ENCODE peak calls at places on chromosome 13, in four cellular contexts. One of them, this sample, is unnamed.

GRCh38 chr13:98997738-98998641 is 20.1 kb upstream of the DOCK9 start:
- DNase-seq in ascending aorta: no peak
- DNase-seq in MM.1S: no peak
- DNase-seq in tibial artery: no peak
- DNase-seq in this sample: no peak

GRCh38 chr13:45332831-45333219 is 8.2 kb downstream of the TPT1 start:
- DNase-seq in ascending aorta: no peak
- DNase-seq in MM.1S: no peak
- DNase-seq in tibial artery: no peak
- DNase-seq in this sample: no peak

GRCh38 chr13:76600086-76600485 is 286.1 kb downstream of the KCTD12 start:
- DNase-seq in ascending aorta: no peak
- DNase-seq in MM.1S: no peak
- DNase-seq in tibial artery: no peak
- DNase-seq in this sample: no peak

GRCh38 chr13:52665325-52665724 is 12.7 kb downstream of the SUGT1 start:
- DNase-seq in ascending aorta: no peak
- DNase-seq in MM.1S: peak; percentile 26
- DNase-seq in tibial artery: no peak
- DNase-seq in this sample: no peak

GRCh38 chr13:33787051-33787591 is 30.8 kb upstream of the RFC3 start:
- DNase-seq in ascending aorta: no peak
- DNase-seq in MM.1S: peak; percentile 18
- DNase-seq in tibial artery: no peak
- DNase-seq in this sample: no peak

GRCh38 chr13:26881154-26881553 is 120.6 kb upstream of the GPR12 start:
- DNase-seq in ascending aorta: no peak
- DNase-seq in MM.1S: no peak
- DNase-seq in tibial artery: no peak
- DNase-seq in this sample: no peak

GRCh38 chr13:109224033-109224432 is 562.4 kb downstream of the IRS2 start:
- DNase-seq in ascending aorta: no peak
- DNase-seq in MM.1S: no peak
- DNase-seq in tibial artery: no peak
- DNase-seq in this sample: no peak

GRCh38 chr13:74770361-74770760 is 636.2 kb upstream of the KLF12 start:
- DNase-seq in ascending aorta: no peak
- DNase-seq in MM.1S: no peak
- DNase-seq in tibial artery: no peak
- DNase-seq in this sample: no peak

GRCh38 chr13:24267801-24268200 is 41.6 kb upstream of the C1QTNF9 start:
- DNase-seq in ascending aorta: no peak
- DNase-seq in MM.1S: no peak
- DNase-seq in tibial artery: no peak
- DNase-seq in this sample: no peak

GRCh38 chr13:114044486-114044885 is 70.6 kb upstream of the C13orf46 start:
- DNase-seq in ascending aorta: no peak
- DNase-seq in MM.1S: no peak
- DNase-seq in tibial artery: no peak
- DNase-seq in this sample: no peak

GRCh38 chr13:28850226-28850625 is 30.1 kb downstream of the MTUS2 start:
- DNase-seq in ascending aorta: no peak
- DNase-seq in MM.1S: no peak
- DNase-seq in tibial artery: no peak
- DNase-seq in this sample: no peak
- H3K9me3 ChIP-seq in ascending aorta: no peaks in the 10 kb centered on the region
- H3K9me3 ChIP-seq in MM.1S: no peaks in the 10 kb centered on the region
- H3K9me3 ChIP-seq in tibial artery: no peaks in the 10 kb centered on the region
- H3K9me3 ChIP-seq in this sample: no peaks in the 10 kb centered on the region

DNA sequence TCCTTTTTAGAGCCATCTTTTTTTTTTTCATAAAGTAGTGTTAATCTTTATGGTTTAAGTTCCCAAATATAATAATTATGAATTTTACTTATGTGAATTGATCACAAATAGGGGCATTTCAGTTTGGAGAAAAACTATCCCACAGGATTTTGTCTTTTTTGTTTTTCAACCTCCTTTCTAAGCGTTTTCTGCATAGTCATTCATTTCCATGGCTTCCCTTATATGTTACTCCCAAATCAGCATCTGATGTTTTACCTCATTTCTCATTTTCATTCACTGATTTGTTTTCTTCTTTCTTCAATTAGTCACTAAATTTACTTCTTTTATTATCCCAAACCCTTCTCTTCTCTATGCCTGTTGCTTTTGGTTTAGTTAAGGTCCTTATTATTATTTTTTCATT is 24.7 kb downstream of the PDS5B start:
- DNase-seq in ascending aorta: no peak
- DNase-seq in MM.1S: no peak
- DNase-seq in tibial artery: no peak
- DNase-seq in this sample: no peak
- H3K9me3 ChIP-seq in ascending aorta: peaks cover 5% of the 10 kb centered on the region
- H3K9me3 ChIP-seq in MM.1S: no peaks in the 10 kb centered on the region
- H3K9me3 ChIP-seq in tibial artery: peaks cover 7% of the 10 kb centered on the region
- H3K9me3 ChIP-seq in this sample: no peaks in the 10 kb centered on the region

GRCh38 chr13:19185865-19186645 is 4.4 kb upstream of the TUBA3C start:
- DNase-seq in ascending aorta: no peak
- DNase-seq in MM.1S: no peak
- DNase-seq in tibial artery: no peak
- DNase-seq in this sample: no peak
- H3K9me3 ChIP-seq in ascending aorta: no peaks in the 10 kb centered on the region
- H3K9me3 ChIP-seq in MM.1S: no peaks in the 10 kb centered on the region
- H3K9me3 ChIP-seq in tibial artery: no peaks in the 10 kb centered on the region
- H3K9me3 ChIP-seq in this sample: no peaks in the 10 kb centered on the region

GRCh38 chr13:19069684-19070397 is 111.8 kb downstream of the TUBA3C start:
- DNase-seq in ascending aorta: no peak
- DNase-seq in MM.1S: no peak
- DNase-seq in tibial artery: no peak
- DNase-seq in this sample: no peak

GRCh38 chr13:19072543-19072942 is 109.1 kb downstream of the TUBA3C start:
- DNase-seq in ascending aorta: no peak
- DNase-seq in MM.1S: no peak
- DNase-seq in tibial artery: no peak
- DNase-seq in this sample: no peak

GRCh38 chr13:19070398-19070735 is 111.3 kb downstream of the TUBA3C start:
- DNase-seq in ascending aorta: no peak
- DNase-seq in MM.1S: no peak
- DNase-seq in tibial artery: no peak
- DNase-seq in this sample: no peak

GRCh38 chr13:19074519-19074918 is 107.1 kb downstream of the TUBA3C start:
- DNase-seq in ascending aorta: no peak
- DNase-seq in MM.1S: no peak
- DNase-seq in tibial artery: no peak
- DNase-seq in this sample: no peak

GRCh38 chr13:19071161-19071936 is 110.3 kb downstream of the TUBA3C start:
- DNase-seq in ascending aorta: no peak
- DNase-seq in MM.1S: no peak
- DNase-seq in tibial artery: no peak
- DNase-seq in this sample: no peak
- H3K9me3 ChIP-seq in ascending aorta: no peaks in the 10 kb centered on the region
- H3K9me3 ChIP-seq in MM.1S: no peaks in the 10 kb centered on the region
- H3K9me3 ChIP-seq in tibial artery: no peaks in the 10 kb centered on the region
- H3K9me3 ChIP-seq in this sample: no peaks in the 10 kb centered on the region

This sample was measured in Panc1.